ENCODE peak calls at places on chromosomes 13 and 19, in ten cellular contexts. P is left ventricle myocardium inferior; E is CD8-positive, alpha-beta T cell; I is PC-9; U is thoracic aorta; S is fibroblast of lung; A is A673; D is tibial artery; C is pancreas; O is upper lobe of left lung. W is an unnamed sample.

GRCh38 chr13:83825676-83826075 is 56.6 kb downstream of the SLITRK1 start:
- DNase-seq in P (no peak), O (no peak), A (peak; percentile 68), C (no peak), E (no peak), I (no peak), S (peak; percentile 23), U (no peak), D (no peak), W (no peak)

GRCh38 chr19:50325310-50326100 is 3.7 kb downstream of the KCNC3 start:
- DNase-seq in S (peak; percentile 20), O (peak; percentile 68), A (peak; percentile 86), U (no peak), I (peak; percentile 72), D (no peak), C (peak; percentile 93), P (peak; percentile 62), E (peak; percentile 67), W (no peak)

GRCh38 chr19:49672131-49672919 is 4.7 kb upstream of the PRMT1 start:
- DNase-seq in I (peak; percentile 63), U (no peak), S (peak; percentile 52), E (peak; percentile 86), P (peak; percentile 74), O (peak; percentile 78), A (peak; percentile 76), C (peak; percentile 93), D (peak; percentile 82), W (no peak)

GRCh38 chr13:48775285-48775684 is 121.6 kb downstream of the CYSLTR2 start:
- DNase-seq in P (no peak), E (no peak), D (no peak), S (peak; percentile 95), U (no peak), C (no peak), I (no peak), O (no peak), A (no peak), W (no peak)

GRCh38 chr13:112854321-112854720 is 114.7 kb upstream of the MCF2L start:
- DNase-seq in D (no peak), S (no peak), A (no peak), P (no peak), U (no peak), O (no peak), I (no peak), C (no peak), E (no peak), W (no peak)

GRCh38 chr19:17957149-17957849 is 9.6 kb upstream of the KCNN1 start:
- DNase-seq in I (no peak), P (no peak), O (no peak), E (no peak), C (no peak), A (no peak), U (no peak), S (no peak), D (no peak), W (no peak)

GRCh38 chr13:96527497-96527896 is 437.6 kb downstream of the HS6ST3 start:
- DNase-seq in I (no peak), E (no peak), S (no peak), U (no peak), A (no peak), C (no peak), O (no peak), P (no peak), D (no peak), W (no peak)

GRCh38 chr19:6721113-6721474 is 644 bp upstream of the C3 start:
- DNase-seq in C (no peak), P (no peak), A (no peak), U (no peak), I (no peak), E (no peak), D (no peak), O (no peak), S (no peak), W (no peak)

GRCh38 chr13:19981685-19982238 is 23.2 kb downstream of the ZMYM2 start:
- DNase-seq in D (no peak), I (no peak), E (no peak), O (no peak), S (peak; percentile 6), C (no peak), A (no peak), P (no peak), U (no peak), W (no peak)

GRCh38 chr19:38736413-38737280 is 7.6 kb downstream of the CAPN12 start:
- DNase-seq in S (peak; percentile 45), P (no peak), C (peak; percentile 83), E (peak; percentile 67), U (no peak), A (peak; percentile 68), I (peak; percentile 47), D (no peak), O (peak; percentile 80), W (no peak)

GRCh38 chr19:21604941-21605548 is 99.6 kb downstream of the ZNF429 start:
- DNase-seq in D (no peak), S (peak; percentile 20), O (no peak), P (no peak), U (no peak), A (no peak), I (no peak), E (no peak), C (no peak), W (no peak)

GRCh38 chr13:22235950-22236290 is 565.0 kb downstream of the FGF9 start:
- DNase-seq in D (no peak), I (no peak), C (no peak), U (no peak), A (no peak), O (no peak), S (no peak), P (no peak), E (no peak), W (no peak)

GRCh38 chr13:85367887-85368286 is 431.3 kb downstream of the SLITRK6 start:
- DNase-seq in E (no peak), D (no peak), I (no peak), U (no peak), C (no peak), S (peak; percentile 87), P (no peak), A (peak; percentile 30), O (no peak), W (no peak)

GRCh38 chr13:46149272-46150133 is 32.5 kb downstream of the LCP1 start:
- DNase-seq in E (no peak), P (no peak), D (no peak), O (no peak), U (no peak), I (no peak), C (no peak), S (peak; percentile 72), A (peak; percentile 94), W (no peak)

GRCh38 chr19:1102407-1103106 is 1.2 kb upstream of the GPX4 start:
- DNase-seq in I (peak; percentile 84), D (peak; percentile 91), S (peak; percentile 100), U (peak; percentile 64), A (no peak), E (no peak), O (peak; percentile 84), P (no peak), C (no peak), W (peak; percentile 100)

GRCh38 chr13:43388282-43389034 is 365.1 kb downstream of the DNAJC15 start:
- DNase-seq in U (no peak), D (no peak), O (no peak), A (no peak), I (no peak), S (no peak), E (no peak), P (no peak), C (no peak), W (peak; percentile 41)
- H3K27me3 ChIP-seq in U (no peaks in the 10 kb centered on the region), D (no peaks in the 10 kb centered on the region), O (no peaks in the 10 kb centered on the region), A (no peaks in the 10 kb centered on the region), I (no peaks in the 10 kb centered on the region), S (no peaks in the 10 kb centered on the region), E (no peaks in the 10 kb centered on the region), P (no peaks in the 10 kb centered on the region), C (no peaks in the 10 kb centered on the region), W (no peaks in the 10 kb centered on the region)

GRCh38 chr19:3554254-3555083 is 2.9 kb downstream of the MFSD12 start:
- DNase-seq in S (no peak), O (no peak), C (no peak), I (no peak), P (no peak), U (no peak), A (no peak), E (peak; percentile 67), D (no peak), W (peak; percentile 49)
- H3K4me3 ChIP-seq in S (no peak overlapping the region), O (no peak overlapping the region), C (no peak overlapping the region), I (no peak overlapping the region), P (peak overlapping the region; percentile 8), U (peak overlapping the region; percentile 9), A (no peak overlapping the region), E (peak overlapping the region; percentile 21), D (no peak overlapping the region), W (no peak overlapping the region)

GRCh38 chr19:40286235-40286530 is 1.0 kb upstream of the AKT2 start:
- DNase-seq in S (no peak), E (no peak), C (no peak), A (no peak), D (no peak), U (no peak), P (no peak), I (no peak), O (no peak), W (no peak)
- TF ChIP-seq CTCF in S (no peak), E (no peak), C (no peak), A (no peak), D (no peak), U (no peak), P (no peak), I (no peak), O (no peak), W (no peak)

GRCh38 chr19:47414469-47414868 is 4.9 kb downstream of the MEIS3 start:
- DNase-seq in D (no peak), C (no peak), I (peak; percentile 47), E (no peak), O (no peak), P (no peak), S (no peak), U (no peak), A (peak; percentile 23), W (no peak)

GRCh38 chr19:47413941-47414340 is 5.4 kb downstream of the MEIS3 start:
- DNase-seq in A (no peak), P (no peak), O (no peak), D (no peak), S (no peak), E (no peak), I (no peak), C (no peak), U (no peak), W (no peak)

GRCh38 chr19:47407417-47407774 is 11.9 kb downstream of the MEIS3 start:
- DNase-seq in E (no peak), I (no peak), U (no peak), P (no peak), O (no peak), S (no peak), D (no peak), A (no peak), C (no peak), W (no peak)

GRCh38 chr19:47408156-47408938 is 11.0 kb downstream of the MEIS3 start:
- DNase-seq in A (no peak), I (no peak), D (no peak), S (no peak), C (no peak), O (no peak), U (no peak), P (no peak), E (no peak), W (no peak)

DNA sequence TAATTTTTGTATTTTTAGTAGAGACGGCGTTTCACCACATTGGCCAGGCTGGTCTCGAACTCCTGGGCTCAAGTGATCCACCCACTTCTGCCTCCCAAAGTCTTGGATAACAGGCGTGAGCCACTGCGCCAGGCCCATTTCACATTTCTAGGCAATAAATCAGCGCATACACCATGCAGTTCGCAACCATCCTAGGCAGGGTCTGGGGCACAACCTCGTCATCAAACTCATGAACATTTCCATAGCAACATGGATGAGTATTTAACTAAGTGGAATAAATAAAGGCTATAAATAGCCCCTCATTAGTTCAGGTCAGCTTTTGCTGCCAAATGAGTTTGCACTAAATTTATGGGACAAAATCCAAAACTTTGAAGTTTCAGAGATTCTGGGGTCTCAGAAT is 8.2 kb downstream of the MEIS3 start:
- DNase-seq in O (no peak), E (no peak), S (peak; percentile 28), A (no peak), I (no peak), U (no peak), C (no peak), D (no peak), P (no peak), W (no peak)
- H3K27me3 ChIP-seq in O (no peaks in the 10 kb centered on the region), E (no peaks in the 10 kb centered on the region), S (no peaks in the 10 kb centered on the region), A (no peaks in the 10 kb centered on the region), I (peaks cover 74% of the 10 kb centered on the region), U (no peaks in the 10 kb centered on the region), C (no peaks in the 10 kb centered on the region), D (no peaks in the 10 kb centered on the region), P (peaks cover 94% of the 10 kb centered on the region), W (peaks cover 24% of the 10 kb centered on the region)